ENCODE peak calls at places on chromosomes 5 and 9, in eight cellular contexts. J is HCT116; E is GM23338; A is RWPE2; C is HepG2; Q is activated T-helper 17 cell treated with anti-CD3 and anti-CD28 coated beads, Interleukin-2, amount 50 U/mL, for 72 hours; B is activated CD4-positive, alpha-beta T cell treated with anti-CD3 and anti-CD28 coated beads for 36 hours; D is SK-N-SH treated with all-trans-retinoic acid at 6 μM for 48 hours. V is an unnamed sample.

GRCh38 chr9:100938507-100938906 is 90.0 kb upstream of the PLPPR1 start:
- ATAC-seq in C (peak; percentile 63), Q (no peak), B (no peak), D (no peak), E (no peak), J (no peak), A (no peak), V (no peak)

GRCh38 chr5:14526493-14526892 is 55.1 kb upstream of the OTULINL start:
- ATAC-seq in C (no peak), J (no peak), A (no peak), D (no peak), E (no peak), Q (no peak), B (no peak), V (no peak)

GRCh38 chr9:20990867-20991266 is 40.6 kb downstream of the HACD4 start:
- ATAC-seq in J (no peak), Q (no peak), B (no peak), D (no peak), C (no peak), A (no peak), E (no peak), V (no peak)

GRCh38 chr5:122111513-122111912 is 17.8 kb upstream of the ZNF474 start:
- ATAC-seq in D (no peak), A (no peak), C (no peak), E (no peak), J (no peak), B (no peak), Q (no peak), V (no peak)

GRCh38 chr5:160188968-160189319 is 40.4 kb upstream of the FABP6 start:
- ATAC-seq in B (no peak), J (no peak), E (no peak), Q (no peak), C (no peak), A (no peak), D (no peak), V (no peak)

GRCh38 chr9:94554078-94554438 is 825 bp upstream of the PCAT7 start:
- ATAC-seq in D (no peak), Q (no peak), B (no peak), J (peak; percentile 49), A (peak; percentile 28), E (peak; percentile 38), C (peak; percentile 60), V (peak; percentile 20)

GRCh38 chr9:134455951-134456739 is 129.9 kb downstream of the RXRA start:
- ATAC-seq in B (peak; percentile 87), E (no peak), D (peak; percentile 86), A (peak; percentile 67), C (no peak), J (peak; percentile 72), Q (peak; percentile 91), V (peak; percentile 58)

GRCh38 chr9:136317695-136318094 is 9.6 kb upstream of the GPSM1 start:
- ATAC-seq in D (no peak), J (no peak), A (no peak), E (no peak), Q (no peak), C (no peak), B (no peak), V (peak; percentile 21)

GRCh38 chr9:92507005-92507404 is 24.7 kb upstream of the ASPN start:
- ATAC-seq in Q (no peak), A (no peak), B (no peak), J (no peak), E (no peak), C (no peak), D (no peak), V (no peak)

GRCh38 chr5:77087484-77088291 is 603 bp upstream of the ZBED3 start:
- ATAC-seq in J (no peak), C (peak; percentile 73), E (peak; percentile 25), B (no peak), A (no peak), Q (no peak), D (no peak), V (peak; percentile 21)

GRCh38 chr5:38078161-38078560 is 180.2 kb upstream of the EGFLAM start:
- ATAC-seq in C (peak; percentile 34), A (peak; percentile 51), D (no peak), E (no peak), J (no peak), B (no peak), Q (no peak), V (no peak)

GRCh38 chr9:91659529-91660294 is 236.1 kb upstream of the NFIL3 start:
- ATAC-seq in E (peak; percentile 98), J (peak; percentile 99), D (peak; percentile 87), B (no peak), A (peak; percentile 88), C (peak; percentile 93), Q (no peak), V (no peak)

GRCh38 chr5:43078956-43079355 is 38.8 kb upstream of the ANXA2R start:
- ATAC-seq in C (no peak), B (no peak), J (no peak), D (peak; percentile 89), A (peak; percentile 94), Q (no peak), E (no peak), V (no peak)

GRCh38 chr5:62569466-62569865 is 9.2 kb upstream of the LRRC70 start:
- ATAC-seq in E (no peak), C (no peak), Q (peak; percentile 84), J (no peak), B (peak; percentile 91), A (no peak), D (no peak), V (no peak)

GRCh38 chr5:67268233-67269011 is 71.8 kb upstream of the CD180 start:
- ATAC-seq in C (peak; percentile 96), J (no peak), A (peak; percentile 88), E (no peak), D (peak; percentile 91), Q (no peak), B (no peak), V (peak; percentile 54)